ENCODE peak calls at places on chromosome 7, in six cellular contexts. J is left lung, S is cardiac fibroblast, P is fibroblast of lung, C is heart right ventricle, O is pancreas. I is an unnamed sample.

GRCh38 chr7:44973610-44974401 is 5.0 kb downstream of the MYO1G start:
- DNase-seq in C (no peak), J (no peak), O (peak), S (peak), P (no peak), I (peak)

GRCh38 chr7:4849390-4849789 is 12.4 kb downstream of the PAPOLB start:
- DNase-seq in C (no peak), S (peak), O (no peak), J (no peak), P (peak), I (no peak)

GRCh38 chr7:117251687-117252086 is 71.2 kb downstream of the WNT2 start:
- DNase-seq in C (no peak), S (peak), O (no peak), P (peak), J (no peak), I (no peak)

GRCh38 chr7:44325181-44325671 is at the start of gene CAMK2B:
- DNase-seq in S (no peak), P (no peak), J (no peak), C (no peak), O (no peak), I (peak)

GRCh38 chr7:2283074-2283473 is 31.2 kb downstream of the SNX8 start:
- DNase-seq in O (no peak), J (no peak), P (no peak), S (no peak), C (no peak), I (no peak)

GRCh38 chr7:142542938-142543337 is 206.3 kb upstream of the PRSS1 start:
- DNase-seq in C (no peak), O (no peak), J (no peak), S (peak), P (peak), I (no peak)

GRCh38 chr7:123624527-123625183 is 23.0 kb downstream of the ASB15 start:
- DNase-seq in J (peak), S (peak), O (peak), C (no peak), P (no peak), I (peak)

GRCh38 chr7:155257482-155258232 is 40.0 kb upstream of the INSIG1 start:
- DNase-seq in P (peak), S (peak), C (peak), J (peak), O (peak), I (peak)

GRCh38 chr7:13908667-13909382 is 80.6 kb downstream of the ETV1 start:
- DNase-seq in J (no peak), C (no peak), P (peak), O (no peak), S (no peak), I (no peak)

GRCh38 chr7:11865671-11866070 is 33.7 kb upstream of the THSD7A start:
- DNase-seq in C (no peak), J (no peak), O (no peak), P (no peak), S (no peak), I (no peak)

GRCh38 chr7:116236020-116236630 is 25.8 kb downstream of the TES start:
- DNase-seq in S (peak), C (peak), O (no peak), P (peak), J (no peak), I (peak)

GRCh38 chr7:73308074-73308664 is 457 bp downstream of the NSUN5 start:
- DNase-seq in P (no peak), J (no peak), O (peak), C (no peak), S (no peak), I (peak)

GRCh38 chr7:101245147-101245668 is 327 bp upstream of the FIS1 start:
- DNase-seq in J (no peak), P (no peak), S (peak), O (no peak), C (no peak), I (no peak)

GRCh38 chr7:18426564-18427226 is 68.9 kb upstream of the HDAC9 start:
- DNase-seq in C (no peak), J (no peak), P (peak), S (peak), O (no peak), I (no peak)

GRCh38 chr7:36396150-36396549 is 6.5 kb downstream of the ANLN start:
- DNase-seq in J (no peak), C (no peak), S (peak), O (no peak), P (peak), I (no peak)

GRCh38 chr7:85275204-85275603 is 88.3 kb upstream of the SEMA3D start:
- DNase-seq in S (no peak), P (no peak), C (no peak), J (no peak), O (no peak), I (no peak)

GRCh38 chr7:132500727-132501410 is 75.4 kb downstream of the PLXNA4 start:
- DNase-seq in J (no peak), C (peak), P (peak), S (peak), O (no peak), I (no peak)

GRCh38 chr7:78794101-78794500 is 659.4 kb downstream of the MAGI2 start:
- DNase-seq in J (no peak), O (no peak), P (no peak), C (no peak), S (no peak), I (no peak)

GRCh38 chr7:154424370-154424769 is 372.2 kb downstream of the DPP6 start:
- DNase-seq in P (no peak), J (no peak), O (no peak), C (no peak), S (no peak), I (no peak)

GRCh38 chr7:234041-234711 is 41.8 kb downstream of the FAM20C start:
- DNase-seq in P (peak), S (peak), J (no peak), C (peak), O (no peak), I (no peak)

GRCh38 chr7:12212051-12212485 is 974 bp downstream of the TMEM106B start:
- DNase-seq in C (no peak), P (peak), S (peak), J (no peak), O (no peak), I (no peak)

GRCh38 chr7:39958038-39958437 is 8.0 kb downstream of the CDK13 start:
- DNase-seq in C (no peak), J (no peak), O (no peak), P (no peak), S (no peak), I (no peak)

GRCh38 chr7:73350311-73351068 is 22.5 kb downstream of the FKBP6 start:
- DNase-seq in P (no peak), O (no peak), J (no peak), C (no peak), S (no peak), I (no peak)

GRCh38 chr7:50481867-50482266 is 31.7 kb upstream of the FIGNL1 start:
- DNase-seq in C (no peak), O (no peak), P (no peak), S (no peak), J (no peak), I (no peak)
- TF ChIP-seq CTCF in C (no peak), O (no peak), P (no peak), S (no peak), J (no peak), I (no peak)

DNA sequence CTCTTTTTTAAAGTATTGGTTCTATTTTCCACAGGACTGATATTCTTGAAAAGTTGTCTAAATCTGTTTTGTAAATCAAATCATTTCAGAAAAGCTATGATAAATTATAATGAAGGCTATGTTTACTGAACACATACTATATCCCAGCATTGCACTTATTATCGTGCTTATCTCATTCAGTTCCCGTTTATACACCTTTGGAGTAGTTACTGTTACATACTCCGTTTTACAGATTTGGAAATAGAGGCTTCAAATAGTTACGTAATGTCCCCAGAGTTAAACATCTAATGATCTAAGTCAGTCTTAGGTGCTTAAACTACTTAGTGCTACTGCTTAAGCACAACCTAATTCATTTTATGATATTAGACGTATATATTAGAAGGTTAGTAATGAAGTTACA is 1.2 kb downstream of the NUP205 start:
- DNase-seq in C (no peak), J (no peak), O (no peak), S (no peak), P (no peak), I (no peak)
- H3K4me3 ChIP-seq in C (peak), J (peak), O (peak), S (peak), P (peak), I (peak)

DNA sequence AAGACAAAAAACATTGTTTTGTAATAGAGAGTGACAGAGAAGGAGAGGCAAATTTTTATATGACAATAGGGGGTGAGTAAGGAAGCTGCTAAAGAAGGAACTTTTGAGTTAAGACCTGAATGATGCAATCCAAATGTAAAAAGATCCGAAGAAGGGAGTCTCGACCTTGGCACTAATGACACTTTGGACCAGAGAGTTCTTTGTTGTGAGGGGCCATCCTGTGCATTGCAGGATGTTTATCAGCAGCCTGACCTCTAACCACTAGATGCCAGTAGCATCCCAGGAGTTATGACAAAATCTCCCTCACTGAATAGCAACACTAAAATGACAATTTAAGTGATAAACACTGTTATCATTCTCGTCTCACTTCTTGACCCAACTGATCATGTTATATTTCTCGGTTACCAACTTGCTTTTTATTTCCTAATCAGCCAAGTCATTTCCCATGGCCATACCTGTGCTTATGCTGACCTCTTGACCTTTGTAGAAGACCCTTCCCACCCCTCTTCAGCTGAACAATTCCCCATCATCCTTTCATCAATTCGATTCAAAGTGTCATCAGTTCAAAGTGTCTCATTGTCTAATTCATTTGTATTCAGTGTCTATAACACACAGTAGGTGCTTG is 30.0 kb downstream of the DGKI start:
- DNase-seq in J (no peak), S (peak), P (peak), C (no peak), O (no peak), I (no peak)
- TF ChIP-seq CTCF in J (no peak), S (peak), P (peak), C (peak), O (no peak), I (no peak)

GRCh38 chr7:137990251-137990901 is 11.5 kb downstream of the CREB3L2 start:
- DNase-seq in P (peak), J (no peak), C (peak), S (peak), O (no peak), I (no peak)
- H3K4me3 ChIP-seq in P (no peak), J (no peak), C (no peak), S (no peak), O (no peak), I (no peak)

DNA sequence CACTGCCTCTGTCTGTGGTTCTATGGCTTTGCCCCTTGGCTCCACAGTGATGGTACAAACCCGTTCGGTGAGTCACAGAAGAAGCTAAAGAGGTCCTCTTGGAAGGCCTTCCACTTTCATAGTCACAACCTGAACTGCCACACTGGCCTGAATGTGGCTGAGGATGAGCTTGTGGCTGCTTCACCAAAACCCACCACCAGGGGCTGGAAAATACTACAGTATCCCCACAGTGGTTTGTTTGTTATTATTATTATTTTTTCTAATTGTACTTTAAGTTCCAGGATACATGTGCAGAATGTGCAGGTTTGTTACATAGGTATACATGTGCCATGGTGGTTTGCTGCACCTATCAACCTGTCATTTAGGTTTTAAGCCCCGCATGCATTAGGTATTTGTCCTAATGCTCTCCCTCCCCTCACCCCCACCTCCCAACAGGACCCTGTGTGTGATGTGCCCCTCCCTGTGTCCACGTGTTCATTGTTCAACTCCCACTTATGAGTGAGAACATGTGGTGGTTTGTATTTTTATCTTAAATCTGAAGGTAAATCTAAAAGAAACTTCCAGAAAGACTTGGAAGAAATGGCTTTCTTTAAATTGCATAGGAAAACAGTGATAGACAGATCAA is 160.8 kb upstream of the NPSR1 start:
- DNase-seq in C (no peak), S (peak), J (no peak), O (no peak), P (no peak), I (no peak)
- TF ChIP-seq CTCF in C (no peak), S (peak), J (no peak), O (peak), P (peak), I (no peak)

GRCh38 chr7:69630292-69630691 is 32.0 kb downstream of the AUTS2 start:
- DNase-seq in J (no peak), C (no peak), O (no peak), P (peak), S (peak), I (no peak)
- H3K4me3 ChIP-seq in J (no peak), C (no peak), O (no peak), P (no peak), S (no peak), I (no peak)

GRCh38 chr7:55397617-55398016 is 32.5 kb downstream of the LANCL2 start:
- DNase-seq in J (no peak), P (no peak), C (no peak), O (no peak), S (no peak), I (no peak)

GRCh38 chr7:55400191-55400590 is 35.1 kb downstream of the LANCL2 start:
- DNase-seq in C (no peak), P (peak), O (no peak), S (no peak), J (no peak), I (no peak)

GRCh38 chr7:55396386-55396785 is 31.2 kb downstream of the LANCL2 start:
- DNase-seq in J (no peak), S (no peak), P (no peak), O (no peak), C (no peak), I (no peak)
- TF ChIP-seq CTCF in J (no peak), S (no peak), P (no peak), O (no peak), C (no peak), I (no peak)

GRCh38 chr7:27642271-27642670 is 20.4 kb downstream of the HIBADH start:
- DNase-seq in J (no peak), S (no peak), P (no peak), C (no peak), O (no peak), I (no peak)

GRCh38 chr7:27641576-27642230 is 21.0 kb downstream of the HIBADH start:
- DNase-seq in C (no peak), P (no peak), J (no peak), S (peak), O (no peak), I (no peak)

GRCh38 chr7:27636326-27637006 is 26.2 kb downstream of the HIBADH start:
- DNase-seq in O (no peak), C (no peak), S (peak), J (no peak), P (peak), I (no peak)

GRCh38 chr7:27635728-27636127 is 27.0 kb downstream of the HIBADH start:
- DNase-seq in S (no peak), P (no peak), J (no peak), O (no peak), C (no peak), I (no peak)

DNA sequence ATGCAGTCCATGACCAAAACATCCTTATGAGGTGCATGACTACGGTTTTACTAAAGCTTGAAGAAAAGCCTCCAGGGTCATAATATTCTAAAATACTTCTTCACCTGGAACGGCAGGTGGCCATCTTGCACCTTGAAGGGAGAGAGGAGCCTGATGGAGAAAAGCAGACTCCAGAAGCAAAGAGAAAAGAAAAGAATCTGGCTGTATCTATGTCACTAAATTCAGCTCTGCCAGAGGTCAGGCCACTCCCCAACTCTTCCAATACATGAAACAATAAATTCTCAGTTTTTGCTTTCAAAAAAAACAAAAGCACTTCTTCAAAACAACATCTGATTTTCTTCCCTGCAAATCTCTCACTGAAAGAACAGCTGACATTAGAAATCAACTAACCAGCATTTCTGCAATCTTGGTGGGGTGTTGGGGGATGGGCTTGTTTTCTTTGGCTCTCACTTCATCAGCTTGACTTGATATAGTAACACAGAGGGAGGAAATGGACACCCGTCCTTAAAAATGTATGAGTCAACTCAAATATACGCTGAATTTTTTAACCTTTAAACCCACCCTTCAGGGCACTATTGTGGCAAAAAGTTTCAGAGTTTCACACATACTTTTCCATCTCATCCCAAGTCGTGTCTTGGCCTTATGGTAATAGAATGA is 21.6 kb downstream of the HIBADH start:
- DNase-seq in C (peak), J (no peak), S (peak), O (no peak), P (peak), I (no peak)
- H3K4me3 ChIP-seq in C (no peak), J (no peak), S (no peak), O (no peak), P (no peak), I (no peak)